ENCODE peak calls at places on chromosomes 13 and 19, in ten cellular contexts. One of them, this sample, is unnamed.

GRCh38 chr19:43700368-43701015 is 15.4 kb upstream of the IRGC start:
- DNase-seq in body of pancreas: peak; percentile 14
- DNase-seq in GM12865: no peak
- DNase-seq in bronchial epithelial cell: peak; percentile 46
- DNase-seq in neural crest cell: no peak
- DNase-seq in CD8-positive, alpha-beta T cell: no peak
- DNase-seq in breast epithelium: no peak
- DNase-seq in WTC11: no peak
- DNase-seq in psoas muscle: peak; percentile 60
- DNase-seq in B cell: peak; percentile 53
- DNase-seq in this sample: no peak

GRCh38 chr19:23867895-23868294 is 46.8 kb upstream of the ZNF726 start:
- DNase-seq in neural crest cell: no peak
- DNase-seq in breast epithelium: no peak
- DNase-seq in GM12865: no peak
- DNase-seq in B cell: no peak
- DNase-seq in CD8-positive, alpha-beta T cell: no peak
- DNase-seq in body of pancreas: no peak
- DNase-seq in bronchial epithelial cell: no peak
- DNase-seq in WTC11: no peak
- DNase-seq in psoas muscle: no peak
- DNase-seq in this sample: no peak

GRCh38 chr19:8487137-8487851 is 15.1 kb downstream of the PRAM1 start:
- DNase-seq in psoas muscle: no peak
- DNase-seq in CD8-positive, alpha-beta T cell: peak; percentile 83
- DNase-seq in bronchial epithelial cell: no peak
- DNase-seq in WTC11: no peak
- DNase-seq in B cell: no peak
- DNase-seq in GM12865: peak; percentile 75
- DNase-seq in body of pancreas: no peak
- DNase-seq in breast epithelium: no peak
- DNase-seq in neural crest cell: no peak
- DNase-seq in this sample: peak; percentile 57

GRCh38 chr13:112700291-112701060 is 10.6 kb downstream of the ATP11A start:
- DNase-seq in neural crest cell: no peak
- DNase-seq in WTC11: peak; percentile 8
- DNase-seq in GM12865: no peak
- DNase-seq in breast epithelium: no peak
- DNase-seq in psoas muscle: peak; percentile 50
- DNase-seq in bronchial epithelial cell: no peak
- DNase-seq in body of pancreas: no peak
- DNase-seq in B cell: no peak
- DNase-seq in CD8-positive, alpha-beta T cell: no peak
- DNase-seq in this sample: no peak

GRCh38 chr13:79543883-79544282 is 62.9 kb downstream of the NDFIP2 start:
- DNase-seq in breast epithelium: no peak
- DNase-seq in CD8-positive, alpha-beta T cell: no peak
- DNase-seq in GM12865: no peak
- DNase-seq in bronchial epithelial cell: no peak
- DNase-seq in body of pancreas: no peak
- DNase-seq in WTC11: no peak
- DNase-seq in psoas muscle: no peak
- DNase-seq in neural crest cell: no peak
- DNase-seq in B cell: no peak
- DNase-seq in this sample: no peak

GRCh38 chr13:26497991-26498423 is 59.5 kb upstream of the WASF3 start:
- DNase-seq in B cell: no peak
- DNase-seq in GM12865: no peak
- DNase-seq in breast epithelium: no peak
- DNase-seq in neural crest cell: no peak
- DNase-seq in CD8-positive, alpha-beta T cell: no peak
- DNase-seq in body of pancreas: no peak
- DNase-seq in WTC11: no peak
- DNase-seq in bronchial epithelial cell: peak; percentile 61
- DNase-seq in psoas muscle: no peak
- DNase-seq in this sample: no peak

GRCh38 chr13:74243637-74244526 is 109.7 kb upstream of the KLF12 start:
- DNase-seq in neural crest cell: no peak
- DNase-seq in GM12865: no peak
- DNase-seq in WTC11: no peak
- DNase-seq in bronchial epithelial cell: peak; percentile 92
- DNase-seq in body of pancreas: no peak
- DNase-seq in breast epithelium: no peak
- DNase-seq in CD8-positive, alpha-beta T cell: no peak
- DNase-seq in psoas muscle: no peak
- DNase-seq in B cell: no peak
- DNase-seq in this sample: no peak

GRCh38 chr13:45196622-45197021 is 4.2 kb downstream of the KCTD4 start:
- DNase-seq in CD8-positive, alpha-beta T cell: no peak
- DNase-seq in breast epithelium: no peak
- DNase-seq in bronchial epithelial cell: peak; percentile 94
- DNase-seq in psoas muscle: no peak
- DNase-seq in neural crest cell: no peak
- DNase-seq in WTC11: no peak
- DNase-seq in B cell: no peak
- DNase-seq in GM12865: peak; percentile 41
- DNase-seq in body of pancreas: no peak
- DNase-seq in this sample: no peak

GRCh38 chr13:113411216-113412023 is 41.9 kb downstream of the ADPRHL1 start:
- DNase-seq in CD8-positive, alpha-beta T cell: no peak
- DNase-seq in B cell: no peak
- DNase-seq in breast epithelium: no peak
- DNase-seq in psoas muscle: peak; percentile 97
- DNase-seq in body of pancreas: no peak
- DNase-seq in neural crest cell: no peak
- DNase-seq in bronchial epithelial cell: peak; percentile 8
- DNase-seq in GM12865: no peak
- DNase-seq in WTC11: no peak
- DNase-seq in this sample: no peak

GRCh38 chr13:98984983-98985382 is 7.1 kb upstream of the DOCK9 start:
- DNase-seq in B cell: no peak
- DNase-seq in WTC11: peak; percentile 35
- DNase-seq in CD8-positive, alpha-beta T cell: no peak
- DNase-seq in GM12865: no peak
- DNase-seq in bronchial epithelial cell: no peak
- DNase-seq in breast epithelium: no peak
- DNase-seq in body of pancreas: no peak
- DNase-seq in psoas muscle: no peak
- DNase-seq in neural crest cell: no peak
- DNase-seq in this sample: no peak

DNA sequence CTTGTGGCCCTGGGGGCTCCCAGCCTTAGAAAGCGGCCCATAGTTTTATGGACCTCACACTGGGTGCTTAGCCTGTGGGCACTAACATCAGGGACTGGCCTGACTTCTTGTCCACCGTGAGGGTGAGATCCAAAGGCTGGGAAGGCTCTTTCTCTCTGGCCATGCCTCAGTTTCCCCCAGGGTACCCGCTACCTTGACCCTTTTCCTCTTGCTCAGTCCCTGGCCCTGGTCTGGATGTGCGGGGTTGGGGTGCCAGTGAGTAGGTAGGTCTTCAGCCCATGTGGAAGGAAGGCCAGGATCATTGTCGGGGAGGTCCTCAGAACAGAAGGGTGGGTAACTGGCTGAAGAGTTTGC is 1.6 kb upstream of the TMEM161A start:
- DNase-seq in GM12865: no peak
- DNase-seq in body of pancreas: no peak
- DNase-seq in bronchial epithelial cell: no peak
- DNase-seq in psoas muscle: no peak
- DNase-seq in neural crest cell: no peak
- DNase-seq in CD8-positive, alpha-beta T cell: no peak
- DNase-seq in B cell: no peak
- DNase-seq in WTC11: no peak
- DNase-seq in breast epithelium: no peak
- DNase-seq in this sample: no peak
- TF ChIP-seq CTCF in GM12865: no peak
- TF ChIP-seq CTCF in body of pancreas: no peak
- TF ChIP-seq CTCF in bronchial epithelial cell: no peak
- TF ChIP-seq CTCF in psoas muscle: no peak
- TF ChIP-seq CTCF in neural crest cell: peak; percentile 9
- TF ChIP-seq CTCF in CD8-positive, alpha-beta T cell: peak; percentile 21
- TF ChIP-seq CTCF in B cell: peak; percentile 47
- TF ChIP-seq CTCF in WTC11: no peak
- TF ChIP-seq CTCF in breast epithelium: no peak
- TF ChIP-seq CTCF in this sample: no peak

GRCh38 chr19:19185853-19186728 is 5.9 kb downstream of the BORCS8 start:
- DNase-seq in body of pancreas: peak; percentile 24
- DNase-seq in neural crest cell: peak; percentile 61
- DNase-seq in breast epithelium: no peak
- DNase-seq in WTC11: peak; percentile 89
- DNase-seq in CD8-positive, alpha-beta T cell: peak; percentile 70
- DNase-seq in bronchial epithelial cell: peak; percentile 27
- DNase-seq in B cell: no peak
- DNase-seq in psoas muscle: no peak
- DNase-seq in GM12865: peak; percentile 72
- DNase-seq in this sample: peak; percentile 62
- TF ChIP-seq CTCF in body of pancreas: peak; percentile 50
- TF ChIP-seq CTCF in neural crest cell: peak; percentile 69
- TF ChIP-seq CTCF in breast epithelium: peak; percentile 19
- TF ChIP-seq CTCF in WTC11: peak; percentile 93
- TF ChIP-seq CTCF in CD8-positive, alpha-beta T cell: peak; percentile 57
- TF ChIP-seq CTCF in bronchial epithelial cell: peak; percentile 70
- TF ChIP-seq CTCF in B cell: peak; percentile 39
- TF ChIP-seq CTCF in psoas muscle: peak; percentile 42
- TF ChIP-seq CTCF in GM12865: peak; percentile 67
- TF ChIP-seq CTCF in this sample: peak; percentile 35

GRCh38 chr19:19121371-19121770 is 16.9 kb downstream of the TMEM161A start:
- DNase-seq in bronchial epithelial cell: no peak
- DNase-seq in WTC11: no peak
- DNase-seq in psoas muscle: no peak
- DNase-seq in CD8-positive, alpha-beta T cell: no peak
- DNase-seq in body of pancreas: no peak
- DNase-seq in neural crest cell: no peak
- DNase-seq in B cell: no peak
- DNase-seq in breast epithelium: no peak
- DNase-seq in GM12865: no peak
- DNase-seq in this sample: no peak

GRCh38 chr19:19120308-19121156 is 17.7 kb downstream of the TMEM161A start:
- DNase-seq in neural crest cell: peak; percentile 79
- DNase-seq in bronchial epithelial cell: peak; percentile 28
- DNase-seq in psoas muscle: no peak
- DNase-seq in B cell: no peak
- DNase-seq in CD8-positive, alpha-beta T cell: no peak
- DNase-seq in WTC11: peak; percentile 100
- DNase-seq in breast epithelium: no peak
- DNase-seq in body of pancreas: peak; percentile 30
- DNase-seq in GM12865: peak; percentile 43
- DNase-seq in this sample: no peak

GRCh38 chr19:19122902-19123301 is 15.4 kb downstream of the TMEM161A start:
- DNase-seq in psoas muscle: no peak
- DNase-seq in CD8-positive, alpha-beta T cell: no peak
- DNase-seq in breast epithelium: no peak
- DNase-seq in body of pancreas: no peak
- DNase-seq in GM12865: no peak
- DNase-seq in neural crest cell: no peak
- DNase-seq in WTC11: no peak
- DNase-seq in bronchial epithelial cell: no peak
- DNase-seq in B cell: no peak
- DNase-seq in this sample: no peak

GRCh38 chr19:19126102-19126501 is 12.2 kb downstream of the TMEM161A start:
- DNase-seq in WTC11: no peak
- DNase-seq in breast epithelium: no peak
- DNase-seq in B cell: no peak
- DNase-seq in bronchial epithelial cell: no peak
- DNase-seq in psoas muscle: no peak
- DNase-seq in neural crest cell: no peak
- DNase-seq in GM12865: no peak
- DNase-seq in body of pancreas: no peak
- DNase-seq in CD8-positive, alpha-beta T cell: no peak
- DNase-seq in this sample: no peak

DNA sequence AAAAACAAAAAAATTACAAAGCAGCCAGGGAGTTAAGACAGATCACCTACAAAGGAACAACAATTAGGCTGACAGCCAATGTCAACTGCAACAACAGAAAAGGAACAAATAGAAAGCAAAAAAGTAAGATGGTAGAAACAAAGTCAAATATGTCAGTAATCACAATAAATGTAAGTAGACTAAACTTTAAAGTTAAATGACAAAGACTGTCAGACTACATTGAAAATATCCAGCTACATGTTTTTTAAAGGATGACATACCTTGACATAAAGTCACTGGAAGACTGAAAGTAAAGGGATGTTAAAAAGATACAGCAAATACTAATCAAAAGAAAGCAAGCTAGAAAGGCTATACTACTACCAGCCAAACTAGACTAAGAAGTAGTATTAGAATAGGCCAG is 14.9 kb downstream of the TMEM161A start:
- DNase-seq in CD8-positive, alpha-beta T cell: no peak
- DNase-seq in WTC11: no peak
- DNase-seq in body of pancreas: no peak
- DNase-seq in neural crest cell: no peak
- DNase-seq in GM12865: no peak
- DNase-seq in breast epithelium: no peak
- DNase-seq in B cell: no peak
- DNase-seq in psoas muscle: no peak
- DNase-seq in bronchial epithelial cell: no peak
- DNase-seq in this sample: no peak
- TF ChIP-seq CTCF in CD8-positive, alpha-beta T cell: no peak
- TF ChIP-seq CTCF in WTC11: no peak
- TF ChIP-seq CTCF in body of pancreas: no peak
- TF ChIP-seq CTCF in neural crest cell: no peak
- TF ChIP-seq CTCF in GM12865: no peak
- TF ChIP-seq CTCF in breast epithelium: no peak
- TF ChIP-seq CTCF in B cell: no peak
- TF ChIP-seq CTCF in psoas muscle: no peak
- TF ChIP-seq CTCF in bronchial epithelial cell: no peak
- TF ChIP-seq CTCF in this sample: no peak

GRCh38 chr13:29471551-29471950 is 123.9 kb downstream of the SLC7A1 start:
- DNase-seq in CD8-positive, alpha-beta T cell: no peak
- DNase-seq in psoas muscle: no peak
- DNase-seq in GM12865: no peak
- DNase-seq in B cell: no peak
- DNase-seq in body of pancreas: no peak
- DNase-seq in neural crest cell: no peak
- DNase-seq in bronchial epithelial cell: no peak
- DNase-seq in WTC11: no peak
- DNase-seq in breast epithelium: no peak
- DNase-seq in this sample: no peak

GRCh38 chr13:29474991-29475390 is 120.5 kb downstream of the SLC7A1 start:
- DNase-seq in GM12865: no peak
- DNase-seq in bronchial epithelial cell: peak; percentile 18
- DNase-seq in psoas muscle: no peak
- DNase-seq in CD8-positive, alpha-beta T cell: no peak
- DNase-seq in WTC11: no peak
- DNase-seq in breast epithelium: no peak
- DNase-seq in body of pancreas: no peak
- DNase-seq in neural crest cell: no peak
- DNase-seq in B cell: no peak
- DNase-seq in this sample: no peak

GRCh38 chr13:29472317-29472961 is 123.0 kb downstream of the SLC7A1 start:
- DNase-seq in CD8-positive, alpha-beta T cell: peak; percentile 57
- DNase-seq in body of pancreas: peak; percentile 62
- DNase-seq in GM12865: peak; percentile 79
- DNase-seq in B cell: peak; percentile 58
- DNase-seq in psoas muscle: no peak
- DNase-seq in breast epithelium: no peak
- DNase-seq in bronchial epithelial cell: peak; percentile 58
- DNase-seq in WTC11: peak; percentile 68
- DNase-seq in neural crest cell: peak; percentile 69
- DNase-seq in this sample: peak; percentile 69

GRCh38 chr13:29479716-29480492 is 115.6 kb downstream of the SLC7A1 start:
- DNase-seq in neural crest cell: no peak
- DNase-seq in WTC11: no peak
- DNase-seq in B cell: peak; percentile 10
- DNase-seq in bronchial epithelial cell: no peak
- DNase-seq in GM12865: no peak
- DNase-seq in breast epithelium: no peak
- DNase-seq in body of pancreas: no peak
- DNase-seq in psoas muscle: no peak
- DNase-seq in CD8-positive, alpha-beta T cell: no peak
- DNase-seq in this sample: no peak

GRCh38 chr13:29476046-29476445 is 119.4 kb downstream of the SLC7A1 start:
- DNase-seq in CD8-positive, alpha-beta T cell: no peak
- DNase-seq in breast epithelium: no peak
- DNase-seq in GM12865: no peak
- DNase-seq in neural crest cell: no peak
- DNase-seq in B cell: no peak
- DNase-seq in bronchial epithelial cell: peak; percentile 83
- DNase-seq in body of pancreas: no peak
- DNase-seq in WTC11: no peak
- DNase-seq in psoas muscle: no peak
- DNase-seq in this sample: no peak
- TF ChIP-seq CTCF in CD8-positive, alpha-beta T cell: no peak
- TF ChIP-seq CTCF in breast epithelium: no peak
- TF ChIP-seq CTCF in GM12865: no peak
- TF ChIP-seq CTCF in neural crest cell: no peak
- TF ChIP-seq CTCF in B cell: no peak
- TF ChIP-seq CTCF in bronchial epithelial cell: no peak
- TF ChIP-seq CTCF in body of pancreas: no peak
- TF ChIP-seq CTCF in WTC11: no peak
- TF ChIP-seq CTCF in psoas muscle: no peak
- TF ChIP-seq CTCF in this sample: no peak

This sample was measured in GM13976.